ENCODE peak calls at places on chromosomes 2 and 18, in four cellular contexts. E is GM20000, P is pulmonary artery endothelial cell, J is BJ. H is an unnamed sample.
A peak's percentile ranks its signal among the peaks of the same experiment; 100 is the strongest.

GRCh38 chr2:66957677-66958076 is 439.5 kb upstream of the ETAA1 start:
- DNase-seq in J (no peak), E (no peak), P (no peak), H (no peak)

GRCh38 chr2:207446653-207447052 is 83.1 kb upstream of the CREB1 start:
- DNase-seq in J (no peak), P (no peak), E (no peak), H (no peak)

GRCh38 chr2:74566423-74567085 is 12.0 kb downstream of the DOK1 start:
- DNase-seq in J (peak; percentile 96), P (no peak), E (no peak), H (no peak)

GRCh38 chr2:25306767-25307368 is 34.9 kb downstream of the DNMT3A start:
- DNase-seq in E (no peak), P (no peak), J (no peak), H (peak; percentile 77)

GRCh38 chr2:46663614-46664013 is 184.2 kb downstream of the TMEM247 start:
- DNase-seq in J (no peak), P (no peak), E (no peak), H (peak; percentile 73)

GRCh38 chr2:105460048-105460732 is 61.3 kb upstream of the FHL2 start:
- DNase-seq in P (no peak), J (no peak), E (no peak), H (no peak)

GRCh38 chr2:24935145-24935544 is 15.1 kb upstream of the ADCY3 start:
- DNase-seq in J (no peak), E (no peak), P (no peak), H (no peak)

GRCh38 chr2:60158262-60158661 is 395.2 kb downstream of the BCL11A start:
- DNase-seq in E (no peak), P (no peak), J (no peak), H (no peak)

GRCh38 chr18:10321987-10322386 is 132.4 kb upstream of the APCDD1 start:
- DNase-seq in J (no peak), E (no peak), P (no peak), H (no peak)

GRCh38 chr2:230779141-230779523 is 66.5 kb downstream of the CAB39 start:
- DNase-seq in E (no peak), J (no peak), P (no peak), H (no peak)